ENCODE peak calls at places on chromosomes 2 and 18, in four cellular contexts. H is GM23338, I is hepatocyte, Z is MM.1S. T is an unnamed sample.

GRCh38 chr18:36177913-36178312 is 9.4 kb upstream of the MOCOS start:
- DNase-seq in Z (no peak), I (no peak), H (no peak), T (no peak)

GRCh38 chr18:38241736-38242135 is 676.1 kb upstream of the CELF4 start:
- DNase-seq in H (no peak), I (no peak), Z (no peak), T (no peak)

GRCh38 chr2:119059287-119059686 is 99.3 kb downstream of the C1QL2 start:
- DNase-seq in H (no peak), I (no peak), Z (no peak), T (no peak)

GRCh38 chr2:220956429-220956828 is 615.7 kb downstream of the EPHA4 start:
- DNase-seq in I (no peak), Z (no peak), H (no peak), T (no peak)

GRCh38 chr18:76373297-76373696 is 121.7 kb downstream of the ZNF516 start:
- DNase-seq in H (no peak), Z (no peak), I (no peak), T (no peak)

GRCh38 chr2:2799151-2799697 is 468.1 kb upstream of the MYT1L start:
- DNase-seq in I (no peak), Z (no peak), H (no peak), T (peak; percentile 4)

GRCh38 chr2:197008229-197008628 is 81.7 kb upstream of the PGAP1 start:
- DNase-seq in H (no peak), I (no peak), Z (no peak), T (no peak)

GRCh38 chr2:36352024-36352398 is 3.6 kb upstream of the CRIM1 start:
- DNase-seq in H (peak; percentile 80), Z (peak; percentile 54), I (peak; percentile 67), T (peak; percentile 75)

GRCh38 chr2:108139521-108139920 is 100.2 kb upstream of the SULT1C3 start:
- DNase-seq in H (peak; percentile 74), Z (peak; percentile 61), I (peak; percentile 74), T (peak; percentile 69)

GRCh38 chr2:151379191-151379590 is 21.8 kb downstream of the TNFAIP6 start:
- DNase-seq in Z (no peak), I (no peak), H (no peak), T (no peak)

GRCh38 chr18:63099848-63100625 is 219.5 kb downstream of the BCL2 start:
- DNase-seq in H (no peak), Z (no peak), I (peak; percentile 70), T (no peak)

GRCh38 chr2:96594282-96594681 is 43.8 kb downstream of the KANSL3 start:
- DNase-seq in I (no peak), H (no peak), Z (no peak), T (no peak)

GRCh38 chr2:151973901-151974199 is 125.0 kb downstream of the CACNB4 start:
- DNase-seq in Z (no peak), H (peak; percentile 69), I (peak; percentile 36), T (no peak)

GRCh38 chr2:32772623-32773221 is 144.9 kb downstream of the TTC27 start:
- DNase-seq in Z (peak; percentile 33), H (peak; percentile 80), I (peak; percentile 52), T (peak; percentile 74)

GRCh38 chr2:207474871-207475485 is 54.8 kb upstream of the CREB1 start:
- DNase-seq in Z (peak; percentile 52), I (peak; percentile 75), H (peak; percentile 84), T (peak; percentile 83)

GRCh38 chr18:10659000-10659399 is 133.2 kb downstream of the NAPG start:
- DNase-seq in Z (no peak), H (no peak), I (no peak), T (no peak)

GRCh38 chr2:176115883-176116813 is at the start of gene HOXD10:
- DNase-seq in Z (no peak), H (peak; percentile 92), I (no peak), T (no peak)

GRCh38 chr18:26383454-26384270 is 157.4 kb downstream of the TAF4B start:
- DNase-seq in I (peak; percentile 64), H (peak; percentile 69), Z (peak; percentile 48), T (peak; percentile 83)

GRCh38 chr18:42446195-42446594 is 491.2 kb downstream of the PIK3C3 start:
- DNase-seq in I (no peak), H (no peak), Z (no peak), T (no peak)

GRCh38 chr2:154952346-154953010 is 254.0 kb downstream of the KCNJ3 start:
- DNase-seq in I (no peak), Z (peak; percentile 27), H (peak; percentile 62), T (no peak)

GRCh38 chr2:233816771-233817170 is 37.6 kb downstream of the HJURP start:
- DNase-seq in Z (no peak), H (no peak), I (peak; percentile 20), T (no peak)

GRCh38 chr2:17051558-17051957 is 385.9 kb upstream of the CYRIA start:
- DNase-seq in H (no peak), I (no peak), Z (no peak), T (no peak)

GRCh38 chr2:73931531-73932500 is 5.1 kb downstream of the DGUOK start:
- DNase-seq in Z (no peak), I (no peak), H (no peak), T (no peak)

GRCh38 chr2:136058951-136059530 is 58.9 kb downstream of the CXCR4 start:
- DNase-seq in I (no peak), H (no peak), Z (peak; percentile 47), T (no peak)

GRCh38 chr2:106575955-106576354 is 88.8 kb downstream of the CD8B2 start:
- DNase-seq in H (peak; percentile 67), I (peak; percentile 56), Z (no peak), T (no peak)

GRCh38 chr18:59446012-59446411 is 86.9 kb upstream of the LMAN1 start:
- DNase-seq in H (peak; percentile 62), I (peak; percentile 49), Z (no peak), T (no peak)

GRCh38 chr18:63285332-63285731 is 34.2 kb downstream of the BCL2 start:
- DNase-seq in Z (no peak), H (no peak), I (no peak), T (peak; percentile 88)

GRCh38 chr2:15040429-15041084 is 408.0 kb downstream of the LRATD1 start:
- DNase-seq in H (no peak), Z (no peak), I (no peak), T (no peak)

GRCh38 chr2:150075831-150076230 is 411.6 kb downstream of the RND3 start:
- DNase-seq in I (no peak), H (no peak), Z (no peak), T (no peak)

GRCh38 chr2:161961046-161961445 is 113.0 kb downstream of the DPP4 start:
- DNase-seq in H (no peak), Z (no peak), I (no peak), T (no peak)

GRCh38 chr2:98912221-98912851 is 23.7 kb downstream of the CRACDL start:
- DNase-seq in I (peak; percentile 62), Z (no peak), H (no peak), T (no peak)

GRCh38 chr2:20356042-20356441 is 5.4 kb upstream of the PUM2 start:
- DNase-seq in Z (no peak), H (no peak), I (no peak), T (no peak)

GRCh38 chr2:151422917-151423439 is 13.3 kb downstream of the RIF1 start:
- DNase-seq in I (no peak), Z (peak; percentile 85), H (no peak), T (no peak)

GRCh38 chr2:60474301-60474700 is 79.2 kb downstream of the BCL11A start:
- DNase-seq in I (no peak), Z (no peak), H (no peak), T (no peak)

GRCh38 chr2:200336980-200337615 is 30.6 kb downstream of the SPATS2L start:
- DNase-seq in Z (no peak), I (no peak), H (no peak), T (no peak)

GRCh38 chr2:88006912-88007439 is 9.4 kb downstream of the RNU2-63P start:
- DNase-seq in I (no peak), H (peak; percentile 70), Z (no peak), T (no peak)

GRCh38 chr2:233449921-233450853 is 95.9 kb downstream of the DGKD start:
- DNase-seq in Z (no peak), H (no peak), I (no peak), T (no peak)

GRCh38 chr2:66121946-66122345 is 313.0 kb upstream of the MEIS1 start:
- DNase-seq in H (no peak), Z (no peak), I (no peak), T (no peak)

DNA sequence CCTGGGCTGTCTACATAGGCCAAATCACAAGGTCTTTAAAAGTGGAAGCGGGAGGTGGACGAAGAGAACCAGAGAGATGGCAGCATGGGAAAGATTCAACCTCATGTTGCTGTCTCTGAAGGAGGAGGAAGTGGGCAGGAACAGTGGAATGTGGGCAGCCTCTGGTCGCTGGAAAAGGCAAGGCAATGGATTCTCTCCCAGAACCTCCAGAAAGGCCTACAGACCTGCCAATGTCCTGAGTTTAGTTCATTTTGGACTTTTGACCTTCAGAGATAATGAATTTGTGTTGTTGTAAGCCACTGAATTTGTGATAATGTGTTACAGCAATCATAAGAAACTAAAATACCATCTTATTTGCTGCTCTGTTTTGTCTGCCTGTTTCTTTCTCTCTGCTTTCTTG is 122.5 kb downstream of the RNF152 start:
- DNase-seq in H (no peak), I (no peak), Z (no peak), T (no peak)
- H2AFZ ChIP-seq in H (no peak overlapping the region), I (no peak overlapping the region), Z (no peak overlapping the region), T (no peak overlapping the region)

DNA sequence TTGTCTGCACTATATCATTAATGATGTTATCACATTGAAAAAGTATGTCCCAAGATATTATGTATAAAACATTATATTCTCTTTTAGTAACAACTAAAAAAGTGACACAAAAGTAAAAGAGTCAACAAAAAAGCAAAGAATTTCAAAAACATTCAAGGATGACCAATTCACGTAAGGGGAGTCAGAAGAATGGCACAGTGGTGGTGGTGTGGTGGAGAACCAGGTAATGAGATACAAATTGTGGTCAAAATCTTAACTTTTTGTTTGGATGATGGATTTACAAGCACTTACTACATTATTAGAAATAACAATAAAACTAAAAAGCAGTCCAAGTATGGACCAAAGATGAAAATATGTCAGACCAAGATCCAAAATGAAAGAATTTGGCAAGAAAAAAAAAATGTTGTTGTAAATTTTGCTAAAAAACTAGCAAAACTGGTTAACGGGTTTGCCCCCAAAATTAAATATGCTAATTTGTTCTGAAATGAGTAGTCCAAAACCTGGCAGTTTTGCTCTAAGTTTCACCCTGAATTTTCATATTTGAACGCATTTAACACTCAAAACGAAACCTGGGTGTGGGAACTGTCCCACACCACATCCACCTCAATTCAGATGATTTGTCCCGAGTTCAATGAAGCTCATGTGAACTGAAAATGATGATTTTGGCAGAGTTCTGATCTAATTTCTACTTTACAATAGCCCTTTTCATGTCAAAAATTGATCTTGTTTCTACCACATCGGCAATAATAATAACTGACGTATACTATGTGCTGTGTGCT is 135.8 kb downstream of the IKZF2 start:
- DNase-seq in I (no peak), H (no peak), Z (peak; percentile 31), T (no peak)
- H3K9me2 ChIP-seq in I (no peaks in the 10 kb centered on the region), H (no peaks in the 10 kb centered on the region), Z (no peaks in the 10 kb centered on the region), T (no peaks in the 10 kb centered on the region)

GRCh38 chr2:54866868-54867267 is 143.4 kb downstream of the EML6 start:
- DNase-seq in H (no peak), Z (no peak), I (no peak), T (peak; percentile 77)

GRCh38 chr2:54872783-54873182 is 149.3 kb downstream of the EML6 start:
- DNase-seq in I (no peak), H (no peak), Z (no peak), T (no peak)

GRCh38 chr2:54867457-54867856 is 144.0 kb downstream of the EML6 start:
- DNase-seq in I (no peak), Z (no peak), H (no peak), T (no peak)

GRCh38 chr2:54876764-54877163 is 153.3 kb downstream of the EML6 start:
- DNase-seq in I (no peak), Z (no peak), H (no peak), T (no peak)

GRCh38 chr2:54871457-54872103 is 148.1 kb downstream of the EML6 start:
- DNase-seq in Z (no peak), I (no peak), H (no peak), T (no peak)
- H2AFZ ChIP-seq in Z (no peak overlapping the region), I (no peak overlapping the region), H (no peak overlapping the region), T (no peak overlapping the region)

GRCh38 chr2:112959109-112959591 is 18.7 kb upstream of the IL36G start:
- DNase-seq in I (peak; percentile 23), H (peak; percentile 74), Z (no peak), T (no peak)
- H3K9me2 ChIP-seq in I (no peaks in the 10 kb centered on the region), H (no peaks in the 10 kb centered on the region), Z (no peaks in the 10 kb centered on the region), T (no peaks in the 10 kb centered on the region)